ENCODE peak calls at places on chromosomes 2 and 18, in six cellular contexts. One of them, this sample, is unnamed.

GRCh38 chr2:159114835-159115234 is 146.4 kb downstream of the TANC1 start:
- DNase-seq in Panc1: no peak
- DNase-seq in left ventricle myocardium inferior: no peak
- DNase-seq in heart left ventricle: no peak
- DNase-seq in lung: no peak
- DNase-seq in lower lobe of right lung: no peak
- DNase-seq in this sample: no peak

GRCh38 chr2:53787255-53787910 is 539 bp downstream of the ERLEC1 start:
- DNase-seq in lower lobe of right lung: no peak
- DNase-seq in left ventricle myocardium inferior: no peak
- DNase-seq in Panc1: no peak
- DNase-seq in lung: no peak
- DNase-seq in heart left ventricle: no peak
- DNase-seq in this sample: no peak

GRCh38 chr2:197556456-197556855 is 40.6 kb downstream of the MOB4 start:
- DNase-seq in left ventricle myocardium inferior: no peak
- DNase-seq in Panc1: no peak
- DNase-seq in lung: no peak
- DNase-seq in lower lobe of right lung: no peak
- DNase-seq in heart left ventricle: no peak
- DNase-seq in this sample: no peak

GRCh38 chr2:136117391-136117841 is 533 bp downstream of the CXCR4 start:
- DNase-seq in lower lobe of right lung: peak; percentile 78
- DNase-seq in lung: peak; percentile 29
- DNase-seq in left ventricle myocardium inferior: peak; percentile 47
- DNase-seq in Panc1: no peak
- DNase-seq in heart left ventricle: peak; percentile 56
- DNase-seq in this sample: peak; percentile 34

GRCh38 chr2:143429932-143430331 is 300.7 kb downstream of the ARHGAP15 start:
- DNase-seq in lower lobe of right lung: no peak
- DNase-seq in Panc1: no peak
- DNase-seq in heart left ventricle: no peak
- DNase-seq in lung: no peak
- DNase-seq in left ventricle myocardium inferior: no peak
- DNase-seq in this sample: no peak

GRCh38 chr2:236749346-236749745 is 179.7 kb downstream of the ACKR3 start:
- DNase-seq in lower lobe of right lung: no peak
- DNase-seq in lung: no peak
- DNase-seq in Panc1: no peak
- DNase-seq in heart left ventricle: no peak
- DNase-seq in left ventricle myocardium inferior: no peak
- DNase-seq in this sample: no peak

GRCh38 chr2:16553222-16553621 is 112.4 kb downstream of the CYRIA start:
- DNase-seq in left ventricle myocardium inferior: no peak
- DNase-seq in Panc1: no peak
- DNase-seq in heart left ventricle: peak; percentile 9
- DNase-seq in lung: peak; percentile 45
- DNase-seq in lower lobe of right lung: no peak
- DNase-seq in this sample: no peak

GRCh38 chr2:68799615-68800400 is 65.2 kb downstream of the ARHGAP25 start:
- DNase-seq in lung: no peak
- DNase-seq in left ventricle myocardium inferior: no peak
- DNase-seq in heart left ventricle: no peak
- DNase-seq in Panc1: no peak
- DNase-seq in lower lobe of right lung: no peak
- DNase-seq in this sample: no peak

GRCh38 chr18:50745946-50746345 is 73.9 kb downstream of the MRO start:
- DNase-seq in heart left ventricle: no peak
- DNase-seq in Panc1: no peak
- DNase-seq in left ventricle myocardium inferior: no peak
- DNase-seq in lung: no peak
- DNase-seq in lower lobe of right lung: no peak
- DNase-seq in this sample: no peak

GRCh38 chr2:149559341-149560068 is 28.1 kb downstream of the MMADHC start:
- DNase-seq in heart left ventricle: no peak
- DNase-seq in lung: no peak
- DNase-seq in Panc1: no peak
- DNase-seq in lower lobe of right lung: no peak
- DNase-seq in left ventricle myocardium inferior: no peak
- DNase-seq in this sample: no peak

GRCh38 chr18:46297621-46298020 is 193.4 kb downstream of the HAUS1 start:
- DNase-seq in left ventricle myocardium inferior: no peak
- DNase-seq in Panc1: no peak
- DNase-seq in lower lobe of right lung: no peak
- DNase-seq in heart left ventricle: no peak
- DNase-seq in lung: peak; percentile 62
- DNase-seq in this sample: no peak

GRCh38 chr18:47799376-47799775 is 131.1 kb downstream of the SMAD2 start:
- DNase-seq in left ventricle myocardium inferior: no peak
- DNase-seq in lower lobe of right lung: no peak
- DNase-seq in Panc1: no peak
- DNase-seq in heart left ventricle: no peak
- DNase-seq in lung: no peak
- DNase-seq in this sample: no peak

GRCh38 chr18:54357082-54357659 is 487 bp downstream of the STARD6 start:
- DNase-seq in Panc1: no peak
- DNase-seq in lower lobe of right lung: no peak
- DNase-seq in lung: no peak
- DNase-seq in heart left ventricle: no peak
- DNase-seq in left ventricle myocardium inferior: no peak
- DNase-seq in this sample: no peak

GRCh38 chr18:7066965-7067555 is 50.5 kb downstream of the LAMA1 start:
- DNase-seq in heart left ventricle: no peak
- DNase-seq in Panc1: no peak
- DNase-seq in lower lobe of right lung: no peak
- DNase-seq in lung: no peak
- DNase-seq in left ventricle myocardium inferior: no peak
- DNase-seq in this sample: no peak

GRCh38 chr2:9297807-9298206 is 91.2 kb downstream of the ASAP2 start:
- DNase-seq in lung: no peak
- DNase-seq in Panc1: no peak
- DNase-seq in left ventricle myocardium inferior: no peak
- DNase-seq in lower lobe of right lung: no peak
- DNase-seq in heart left ventricle: no peak
- DNase-seq in this sample: no peak

GRCh38 chr2:99598435-99598834 is 108.6 kb upstream of the REV1 start:
- DNase-seq in left ventricle myocardium inferior: no peak
- DNase-seq in lower lobe of right lung: no peak
- DNase-seq in Panc1: no peak
- DNase-seq in heart left ventricle: no peak
- DNase-seq in lung: no peak
- DNase-seq in this sample: no peak

GRCh38 chr2:145260674-145261073 is 740.8 kb upstream of the ZEB2 start:
- DNase-seq in Panc1: no peak
- DNase-seq in lower lobe of right lung: no peak
- DNase-seq in lung: no peak
- DNase-seq in left ventricle myocardium inferior: no peak
- DNase-seq in heart left ventricle: no peak
- DNase-seq in this sample: no peak

GRCh38 chr2:128280901-128281321 is 37.8 kb downstream of the HS6ST1 start:
- DNase-seq in lower lobe of right lung: peak; percentile 51
- DNase-seq in heart left ventricle: peak; percentile 53
- DNase-seq in left ventricle myocardium inferior: peak; percentile 40
- DNase-seq in Panc1: no peak
- DNase-seq in lung: no peak
- DNase-seq in this sample: peak; percentile 37
- TF ChIP-seq CTCF in lower lobe of right lung: no peak
- TF ChIP-seq CTCF in heart left ventricle: no peak
- TF ChIP-seq CTCF in left ventricle myocardium inferior: no peak
- TF ChIP-seq CTCF in Panc1: no peak
- TF ChIP-seq CTCF in lung: no peak
- TF ChIP-seq CTCF in this sample: no peak

GRCh38 chr2:39664898-39665591 is 672 bp upstream of the TMEM178A start:
- DNase-seq in left ventricle myocardium inferior: no peak
- DNase-seq in heart left ventricle: no peak
- DNase-seq in lung: no peak
- DNase-seq in Panc1: no peak
- DNase-seq in lower lobe of right lung: no peak
- DNase-seq in this sample: no peak
- H3K4me3 ChIP-seq in left ventricle myocardium inferior: peak overlapping the region; percentile 81
- H3K4me3 ChIP-seq in heart left ventricle: no peak overlapping the region
- H3K4me3 ChIP-seq in lung: no peak overlapping the region
- H3K4me3 ChIP-seq in Panc1: no peak overlapping the region
- H3K4me3 ChIP-seq in lower lobe of right lung: no peak overlapping the region
- H3K4me3 ChIP-seq in this sample: peak overlapping the region; percentile 76

GRCh38 chr2:217835931-217836881 is 166.6 kb downstream of the TNS1 start:
- DNase-seq in left ventricle myocardium inferior: peak; percentile 80
- DNase-seq in Panc1: no peak
- DNase-seq in lower lobe of right lung: peak; percentile 41
- DNase-seq in lung: no peak
- DNase-seq in heart left ventricle: peak; percentile 89
- DNase-seq in this sample: peak; percentile 80

GRCh38 chr2:217837001-217837491 is 165.7 kb downstream of the TNS1 start:
- DNase-seq in left ventricle myocardium inferior: peak; percentile 89
- DNase-seq in lung: peak; percentile 79
- DNase-seq in lower lobe of right lung: peak; percentile 86
- DNase-seq in heart left ventricle: peak; percentile 83
- DNase-seq in Panc1: no peak
- DNase-seq in this sample: peak; percentile 96

GRCh38 chr2:217839073-217839749 is 163.6 kb downstream of the TNS1 start:
- DNase-seq in heart left ventricle: no peak
- DNase-seq in lower lobe of right lung: no peak
- DNase-seq in left ventricle myocardium inferior: no peak
- DNase-seq in Panc1: no peak
- DNase-seq in lung: no peak
- DNase-seq in this sample: no peak

GRCh38 chr2:217838409-217838831 is 164.4 kb downstream of the TNS1 start:
- DNase-seq in heart left ventricle: no peak
- DNase-seq in lung: no peak
- DNase-seq in left ventricle myocardium inferior: peak; percentile 57
- DNase-seq in Panc1: no peak
- DNase-seq in lower lobe of right lung: no peak
- DNase-seq in this sample: no peak

GRCh38 chr2:217837530-217837929 is 165.3 kb downstream of the TNS1 start:
- DNase-seq in lower lobe of right lung: no peak
- DNase-seq in left ventricle myocardium inferior: no peak
- DNase-seq in lung: no peak
- DNase-seq in Panc1: no peak
- DNase-seq in heart left ventricle: no peak
- DNase-seq in this sample: no peak
- H3K27me3 ChIP-seq in lower lobe of right lung: no peaks in the 10 kb centered on the region
- H3K27me3 ChIP-seq in left ventricle myocardium inferior: no peaks in the 10 kb centered on the region
- H3K27me3 ChIP-seq in lung: no peaks in the 10 kb centered on the region
- H3K27me3 ChIP-seq in Panc1: no peaks in the 10 kb centered on the region
- H3K27me3 ChIP-seq in heart left ventricle: no peaks in the 10 kb centered on the region
- H3K27me3 ChIP-seq in this sample: no peaks in the 10 kb centered on the region

GRCh38 chr2:101400516-101401315 is 13.4 kb upstream of the CREG2 start:
- DNase-seq in lower lobe of right lung: no peak
- DNase-seq in lung: no peak
- DNase-seq in left ventricle myocardium inferior: no peak
- DNase-seq in heart left ventricle: no peak
- DNase-seq in Panc1: no peak
- DNase-seq in this sample: no peak

GRCh38 chr2:101403745-101404144 is 16.4 kb upstream of the CREG2 start:
- DNase-seq in lung: no peak
- DNase-seq in heart left ventricle: no peak
- DNase-seq in lower lobe of right lung: no peak
- DNase-seq in Panc1: no peak
- DNase-seq in left ventricle myocardium inferior: no peak
- DNase-seq in this sample: no peak

GRCh38 chr2:101402637-101403036 is 15.3 kb upstream of the CREG2 start:
- DNase-seq in Panc1: no peak
- DNase-seq in lung: no peak
- DNase-seq in left ventricle myocardium inferior: no peak
- DNase-seq in heart left ventricle: no peak
- DNase-seq in lower lobe of right lung: no peak
- DNase-seq in this sample: no peak

GRCh38 chr2:101401316-101401660 is 14.0 kb upstream of the CREG2 start:
- DNase-seq in heart left ventricle: no peak
- DNase-seq in lower lobe of right lung: no peak
- DNase-seq in lung: no peak
- DNase-seq in left ventricle myocardium inferior: no peak
- DNase-seq in Panc1: no peak
- DNase-seq in this sample: no peak

GRCh38 chr2:101401906-101402305 is 14.6 kb upstream of the CREG2 start:
- DNase-seq in lung: no peak
- DNase-seq in lower lobe of right lung: no peak
- DNase-seq in left ventricle myocardium inferior: no peak
- DNase-seq in Panc1: no peak
- DNase-seq in heart left ventricle: no peak
- DNase-seq in this sample: no peak
- TF ChIP-seq CTCF in lung: no peak
- TF ChIP-seq CTCF in lower lobe of right lung: no peak
- TF ChIP-seq CTCF in left ventricle myocardium inferior: no peak
- TF ChIP-seq CTCF in Panc1: peak; percentile 49
- TF ChIP-seq CTCF in heart left ventricle: no peak
- TF ChIP-seq CTCF in this sample: no peak

GRCh38 chr2:212528106-212528856 is 10.3 kb downstream of the ERBB4 start:
- DNase-seq in lower lobe of right lung: no peak
- DNase-seq in left ventricle myocardium inferior: no peak
- DNase-seq in Panc1: no peak
- DNase-seq in heart left ventricle: peak; percentile 8
- DNase-seq in lung: no peak
- DNase-seq in this sample: no peak
- H3K4me3 ChIP-seq in lower lobe of right lung: no peak overlapping the region
- H3K4me3 ChIP-seq in left ventricle myocardium inferior: peak overlapping the region; percentile 4
- H3K4me3 ChIP-seq in Panc1: no peak overlapping the region
- H3K4me3 ChIP-seq in heart left ventricle: no peak overlapping the region
- H3K4me3 ChIP-seq in lung: no peak overlapping the region
- H3K4me3 ChIP-seq in this sample: no peak overlapping the region

DNA sequence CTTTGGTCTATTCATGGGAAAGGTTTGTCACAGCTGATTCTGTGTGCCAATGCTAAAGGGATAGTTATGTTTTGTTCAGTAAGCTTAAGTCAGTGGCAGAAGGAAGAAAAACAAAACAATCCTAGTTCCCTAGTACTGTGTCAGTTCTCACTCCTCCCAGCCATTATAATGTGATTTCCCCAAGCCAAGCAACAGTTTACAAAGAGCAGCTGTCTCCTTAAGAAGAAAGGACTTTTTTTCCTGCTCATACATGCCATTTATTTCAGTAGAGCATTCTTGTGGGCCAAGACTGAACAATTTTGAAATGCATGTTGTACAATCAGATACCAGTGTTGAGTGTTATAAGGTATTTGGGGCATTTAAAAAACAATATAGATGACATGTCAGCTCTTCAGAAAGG is 52.1 kb downstream of the NEMP2 start:
- DNase-seq in lung: no peak
- DNase-seq in Panc1: no peak
- DNase-seq in heart left ventricle: no peak
- DNase-seq in lower lobe of right lung: no peak
- DNase-seq in left ventricle myocardium inferior: no peak
- DNase-seq in this sample: no peak
- H3K27me3 ChIP-seq in lung: no peaks in the 10 kb centered on the region
- H3K27me3 ChIP-seq in Panc1: no peaks in the 10 kb centered on the region
- H3K27me3 ChIP-seq in heart left ventricle: no peaks in the 10 kb centered on the region
- H3K27me3 ChIP-seq in lower lobe of right lung: no peaks in the 10 kb centered on the region
- H3K27me3 ChIP-seq in left ventricle myocardium inferior: no peaks in the 10 kb centered on the region
- H3K27me3 ChIP-seq in this sample: no peaks in the 10 kb centered on the region

GRCh38 chr2:47437287-47437686 is 34.3 kb downstream of the MSH2 start:
- DNase-seq in left ventricle myocardium inferior: no peak
- DNase-seq in lower lobe of right lung: no peak
- DNase-seq in heart left ventricle: peak; percentile 15
- DNase-seq in Panc1: no peak
- DNase-seq in lung: no peak
- DNase-seq in this sample: no peak
- TF ChIP-seq CTCF in left ventricle myocardium inferior: peak; percentile 70
- TF ChIP-seq CTCF in lower lobe of right lung: peak; percentile 56
- TF ChIP-seq CTCF in heart left ventricle: peak; percentile 24
- TF ChIP-seq CTCF in Panc1: no peak
- TF ChIP-seq CTCF in lung: no peak
- TF ChIP-seq CTCF in this sample: peak; percentile 59

DNA sequence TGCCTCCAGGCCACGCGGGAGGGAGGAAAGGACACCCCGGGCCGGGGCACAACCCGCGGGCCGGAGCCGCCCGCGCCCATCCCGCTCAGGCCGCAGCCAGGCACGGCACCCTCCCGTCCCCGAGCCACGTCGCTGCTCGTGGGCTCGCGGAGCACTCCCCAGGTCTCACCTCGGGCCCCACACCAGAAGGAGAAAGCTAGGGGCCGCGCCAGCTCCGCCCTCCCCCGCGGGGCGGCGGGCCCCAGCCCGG is 614 bp downstream of the HDLBP start:
- DNase-seq in left ventricle myocardium inferior: no peak
- DNase-seq in Panc1: no peak
- DNase-seq in lower lobe of right lung: no peak
- DNase-seq in lung: no peak
- DNase-seq in heart left ventricle: no peak
- DNase-seq in this sample: no peak
- H3K4me3 ChIP-seq in left ventricle myocardium inferior: peak overlapping the region; percentile 82
- H3K4me3 ChIP-seq in Panc1: peak overlapping the region; percentile 88
- H3K4me3 ChIP-seq in lower lobe of right lung: peak overlapping the region; percentile 93
- H3K4me3 ChIP-seq in lung: peak overlapping the region; percentile 62
- H3K4me3 ChIP-seq in heart left ventricle: peak overlapping the region; percentile 49
- H3K4me3 ChIP-seq in this sample: peak overlapping the region; percentile 85